ENCODE peak calls at places on chromosome X, in eight cellular contexts. O is HAP-1, B is AG09319, C is lower leg skin, W is GM23338, J is adrenal gland, T is NCI-H526 treated with DMSO at 0.1 percent for 48 hours, Y is T-helper 1 cell. M is an unnamed sample.

GRCh38 chrX:9530848-9531274 is 66.0 kb downstream of the TBL1X start:
- DNase-seq in W (peak; percentile 84), B (peak; percentile 68), O (peak; percentile 94), Y (peak; percentile 64), T (peak; percentile 33), J (peak; percentile 83), C (peak; percentile 87), M (no peak)

GRCh38 chrX:10492250-10492649 is 128.1 kb downstream of the MID1 start:
- DNase-seq in T (no peak), B (no peak), J (no peak), O (no peak), W (no peak), Y (no peak), C (no peak), M (no peak)

GRCh38 chrX:11768039-11768438 is 10.0 kb downstream of the MSL3 start:
- DNase-seq in O (no peak), T (no peak), J (no peak), Y (no peak), C (no peak), B (no peak), W (no peak), M (no peak)

GRCh38 chrX:39729834-39730670 is 367.7 kb downstream of the BCOR start:
- DNase-seq in B (no peak), O (no peak), C (peak; percentile 82), J (no peak), Y (no peak), T (no peak), W (peak; percentile 37), M (no peak)

GRCh38 chrX:102883491-102883890 is 53.6 kb upstream of the RAB40AL start:
- DNase-seq in T (no peak), J (no peak), C (no peak), B (no peak), W (no peak), O (peak; percentile 28), Y (no peak), M (no peak)

GRCh38 chrX:1767026-1767425 is 152.2 kb downstream of the ASMT start:
- DNase-seq in T (no peak), O (no peak), C (no peak), J (no peak), B (no peak), W (peak; percentile 41), Y (no peak), M (no peak)

GRCh38 chrX:12996934-12997435 is 22.1 kb downstream of the TMSB4X start:
- DNase-seq in B (no peak), C (no peak), T (no peak), O (no peak), W (no peak), J (no peak), Y (no peak), M (no peak)

GRCh38 chrX:131830400-131831184 is 192.5 kb upstream of the STK26 start:
- DNase-seq in J (peak; percentile 76), T (peak; percentile 73), C (no peak), B (peak; percentile 37), O (peak; percentile 96), Y (peak; percentile 62), W (peak; percentile 89), M (peak; percentile 91)

GRCh38 chrX:11423949-11424348 is 130.7 kb downstream of the AMELX start:
- DNase-seq in T (no peak), C (no peak), Y (no peak), B (no peak), W (no peak), J (no peak), O (no peak), M (no peak)

GRCh38 chrX:148530464-148531077 is 30.2 kb downstream of the AFF2 start:
- DNase-seq in T (no peak), C (no peak), W (peak; percentile 55), O (peak; percentile 63), B (no peak), J (peak; percentile 9), Y (peak; percentile 4), M (no peak)

GRCh38 chrX:40868868-40869267 is 133.5 kb upstream of the MED14 start:
- DNase-seq in J (no peak), Y (no peak), W (no peak), B (no peak), O (no peak), C (no peak), T (no peak), M (no peak)

GRCh38 chrX:55109304-55109703 is 20.5 kb downstream of the PAGE2 start:
- DNase-seq in W (no peak), T (no peak), B (no peak), J (no peak), Y (no peak), C (no peak), O (peak; percentile 34), M (no peak)

GRCh38 chrX:28039258-28039657 is 58.0 kb upstream of the DCAF8L1 start:
- DNase-seq in W (no peak), Y (no peak), C (no peak), J (no peak), O (no peak), B (no peak), T (no peak), M (no peak)

GRCh38 chrX:39196192-39197102 is 395.2 kb downstream of the MID1IP1 start:
- DNase-seq in O (no peak), Y (peak; percentile 80), J (no peak), W (peak; percentile 6), C (no peak), B (no peak), T (no peak), M (peak; percentile 62)

GRCh38 chrX:1903380-1903935 is 288.6 kb downstream of the ASMT start:
- DNase-seq in O (no peak), Y (no peak), W (no peak), J (peak; percentile 37), C (peak; percentile 15), T (no peak), B (no peak), M (no peak)

GRCh38 chrX:154372612-154373022 is 1.8 kb downstream of the FLNA start:
- DNase-seq in J (no peak), T (no peak), B (no peak), W (no peak), C (no peak), Y (peak; percentile 55), O (no peak), M (no peak)

GRCh38 chrX:34586507-34586906 is 70.6 kb downstream of the TMEM47 start:
- DNase-seq in O (no peak), B (no peak), C (no peak), J (no peak), Y (no peak), W (no peak), T (no peak), M (no peak)

GRCh38 chrX:74015379-74016019 is 288.5 kb upstream of the ZCCHC13 start:
- DNase-seq in W (peak; percentile 70), O (peak; percentile 82), Y (peak; percentile 78), J (peak; percentile 72), C (no peak), B (peak; percentile 40), T (peak; percentile 55), M (peak; percentile 72)

GRCh38 chrX:106170318-106170717 is 2.2 kb downstream of the PWWP3B start:
- DNase-seq in T (no peak), W (peak; percentile 11), C (no peak), B (no peak), Y (no peak), J (no peak), O (no peak), M (no peak)

GRCh38 chrX:97639526-97639925 is 755.8 kb downstream of the RPA4 start:
- DNase-seq in T (no peak), O (peak; percentile 74), B (no peak), Y (peak; percentile 13), C (no peak), J (no peak), W (peak; percentile 60), M (no peak)

GRCh38 chrX:40062525-40063193 is 35.1 kb downstream of the BCOR start:
- DNase-seq in Y (no peak), B (no peak), C (peak; percentile 73), W (no peak), T (no peak), O (no peak), J (no peak), M (no peak)

GRCh38 chrX:2325076-2325784 is 175.5 kb downstream of the DHRSX start:
- DNase-seq in W (no peak), Y (peak; percentile 44), C (peak; percentile 91), O (no peak), B (peak; percentile 47), J (peak; percentile 92), T (no peak), M (peak; percentile 33)

GRCh38 chrX:47182106-47182700 is 11.4 kb upstream of the UBA1 start:
- DNase-seq in C (no peak), T (no peak), Y (no peak), J (no peak), B (no peak), O (no peak), W (no peak), M (no peak)

GRCh38 chrX:45784590-45784989 is 583.9 kb upstream of the DIPK2B start:
- DNase-seq in Y (no peak), J (no peak), W (no peak), C (no peak), B (no peak), O (no peak), T (no peak), M (no peak)